ENCODE peak calls at places on chromosomes 5 and 9, in five cellular contexts. M, R, Q, A and B are unnamed samples.

GRCh38 chr5:111681414-111681790 is 75.6 kb downstream of the NREP start:
- DNase-seq in Q (no peak), R (no peak), M (no peak), A (no peak), B (no peak)

GRCh38 chr5:52705720-52706119 is 82.0 kb upstream of the ITGA1 start:
- DNase-seq in A (no peak), M (no peak), R (peak; percentile 51), Q (no peak), B (no peak)

GRCh38 chr9:15299374-15299939 is 7.6 kb downstream of the TTC39B start:
- DNase-seq in Q (no peak), M (no peak), A (peak; percentile 61), R (no peak), B (no peak)

GRCh38 chr5:66864240-66864884 is 268.2 kb downstream of the MAST4 start:
- DNase-seq in A (no peak), M (no peak), Q (no peak), R (peak; percentile 75), B (peak; percentile 22)

GRCh38 chr5:137342764-137343163 is 156.4 kb downstream of the SPOCK1 start:
- DNase-seq in R (peak; percentile 89), Q (no peak), A (no peak), M (no peak), B (no peak)

GRCh38 chr9:3741729-3742128 is 215.9 kb upstream of the RFX3 start:
- DNase-seq in A (no peak), M (no peak), Q (no peak), R (no peak), B (no peak)

GRCh38 chr9:132795511-132796303 is 82.4 kb downstream of the AK8 start:
- DNase-seq in R (no peak), A (no peak), M (no peak), Q (no peak), B (no peak)

GRCh38 chr9:115850548-115851304 is 302.9 kb upstream of the PAPPA start:
- DNase-seq in A (no peak), R (peak; percentile 51), M (no peak), Q (peak; percentile 38), B (peak; percentile 58)

GRCh38 chr5:141780952-141781730 is 97.1 kb downstream of the PCDH1 start:
- DNase-seq in A (no peak), Q (no peak), M (no peak), R (no peak), B (no peak)

GRCh38 chr9:129624168-129624759 is 1.7 kb upstream of the NTMT1 start:
- DNase-seq in M (peak; percentile 59), Q (no peak), R (peak; percentile 51), A (peak; percentile 77), B (no peak)

GRCh38 chr5:55037046-55037771 is 13.2 kb downstream of the GZMK start:
- DNase-seq in Q (no peak), M (no peak), A (peak; percentile 55), R (peak; percentile 20), B (no peak)

GRCh38 chr9:38337706-38338264 is 54.7 kb upstream of the ALDH1B1 start:
- DNase-seq in Q (no peak), R (no peak), A (no peak), M (no peak), B (no peak)

GRCh38 chr5:2184024-2184362 is 301.3 kb upstream of the IRX4 start:
- DNase-seq in Q (no peak), A (no peak), M (no peak), R (no peak), B (no peak)

GRCh38 chr5:73541981-73542380 is 23.5 kb downstream of the ANKRA2 start:
- DNase-seq in M (no peak), R (no peak), A (no peak), Q (no peak), B (no peak)

GRCh38 chr9:135605238-135605781 is 34.0 kb downstream of the GLT6D1 start:
- DNase-seq in R (no peak), M (no peak), A (peak; percentile 6), Q (no peak), B (no peak)

GRCh38 chr9:36818242-36818938 is 215.7 kb downstream of the PAX5 start:
- DNase-seq in M (no peak), Q (no peak), R (no peak), A (no peak), B (no peak)

GRCh38 chr9:85417674-85418073 is 324.1 kb downstream of the AGTPBP1 start:
- DNase-seq in M (no peak), Q (no peak), R (no peak), A (no peak), B (no peak)

GRCh38 chr9:96241391-96241809 is 60.6 kb downstream of the HSD17B3 start:
- DNase-seq in A (no peak), Q (no peak), R (peak; percentile 94), M (no peak), B (no peak)

GRCh38 chr5:139186293-139186692 is 11.9 kb downstream of the SIL1 start:
- DNase-seq in Q (no peak), A (no peak), M (no peak), R (no peak), B (no peak)

GRCh38 chr9:76911971-76912370 is 6.1 kb upstream of the PRUNE2 start:
- DNase-seq in M (no peak), A (no peak), R (no peak), Q (no peak), B (no peak)

GRCh38 chr5:66002415-66002814 is 76.0 kb downstream of the ERBIN start:
- DNase-seq in A (no peak), M (no peak), Q (no peak), R (no peak), B (no peak)

GRCh38 chr5:168530751-168531150 is 1.6 kb downstream of the FBLL1 start:
- DNase-seq in R (no peak), M (no peak), Q (no peak), A (no peak), B (no peak)

GRCh38 chr5:170474489-170475266 is 29.1 kb upstream of the KCNIP1 start:
- DNase-seq in R (no peak), A (no peak), Q (no peak), M (no peak), B (no peak)

GRCh38 chr5:56026863-56027300 is 32.1 kb upstream of the IL6ST start:
- DNase-seq in M (no peak), A (no peak), Q (peak; percentile 85), R (peak; percentile 71), B (peak; percentile 54)

GRCh38 chr5:93874491-93874890 is 133.1 kb upstream of the POU5F2 start:
- DNase-seq in M (no peak), A (no peak), R (no peak), Q (no peak), B (no peak)

GRCh38 chr5:17448877-17449276 is 49.2 kb upstream of the TAF11L2 start:
- DNase-seq in R (no peak), Q (peak; percentile 12), A (no peak), M (no peak), B (no peak)

GRCh38 chr5:112931473-112931872 is 9.4 kb upstream of the REEP5 start:
- DNase-seq in Q (no peak), R (no peak), A (no peak), M (no peak), B (peak; percentile 39)

GRCh38 chr9:68489636-68490035 is 51.0 kb downstream of the TMEM252 start:
- DNase-seq in R (no peak), A (no peak), Q (no peak), M (no peak), B (no peak)

GRCh38 chr9:13144176-13144820 is 135.2 kb downstream of the MPDZ start:
- DNase-seq in R (no peak), M (no peak), A (no peak), Q (no peak), B (no peak)

GRCh38 chr5:125274938-125275759 is 528.7 kb upstream of the ZNF608 start:
- DNase-seq in M (no peak), A (no peak), Q (no peak), R (no peak), B (no peak)

GRCh38 chr5:134458676-134459403 is 47.2 kb upstream of the CDKN2AIPNL start:
- DNase-seq in A (no peak), Q (no peak), R (no peak), M (no peak), B (no peak)

GRCh38 chr5:57259704-57260103 is 85.8 kb downstream of the GPBP1 start:
- DNase-seq in M (no peak), R (no peak), A (no peak), Q (no peak), B (no peak)

GRCh38 chr5:78647411-78647818 is 1.2 kb downstream of the LHFPL2 start:
- DNase-seq in A (no peak), Q (no peak), M (no peak), R (peak; percentile 55), B (no peak)

GRCh38 chr5:1217596-1218206 is 7.5 kb upstream of the SLC6A18 start:
- DNase-seq in Q (no peak), M (no peak), A (no peak), R (no peak), B (no peak)

GRCh38 chr5:157612071-157612476 is 36.5 kb upstream of the ADAM19 start:
- DNase-seq in M (no peak), Q (no peak), R (no peak), A (no peak), B (no peak)

GRCh38 chr5:111117149-111117548 is 25.0 kb downstream of the WDR36 start:
- DNase-seq in R (no peak), Q (no peak), A (no peak), M (no peak), B (no peak)

GRCh38 chr9:15618540-15619331 is 65.9 kb downstream of the CCDC171 start:
- DNase-seq in Q (no peak), M (no peak), R (no peak), A (no peak), B (no peak)

GRCh38 chr5:60687927-60688720 is 11.8 kb downstream of the DEPDC1B start:
- DNase-seq in A (no peak), Q (peak; percentile 21), R (peak; percentile 32), M (no peak), B (no peak)

GRCh38 chr5:134592141-134592746 is 40.4 kb downstream of the SAR1B start:
- DNase-seq in M (no peak), R (peak; percentile 53), Q (no peak), A (no peak), B (no peak)

GRCh38 chr9:134099123-134099761 is 31.4 kb upstream of the BRD3 start:
- DNase-seq in R (peak; percentile 42), M (peak; percentile 24), Q (no peak), A (peak; percentile 50), B (no peak)